ENCODE peak calls at places on chromosome 2, in six cellular contexts. Y is coronary artery; M is H4; Q is astrocyte of the spinal cord; S is endothelial cell of umbilical vein; V is activated CD4-positive, alpha-beta T cell treated with anti-CD3 and anti-CD28 coated beads, Interleukin-2, amount 50 U/mL, for 1 hour. O is an unnamed sample.

GRCh38 chr2:56008661-56009411 is 85.3 kb upstream of the EFEMP1 start:
- DNase-seq in M (peak; percentile 48), Q (peak; percentile 86), S (peak; percentile 99), Y (no peak), V (no peak), O (no peak)

GRCh38 chr2:10761591-10761990 is 40.2 kb downstream of the ATP6V1C2 start:
- DNase-seq in S (no peak), Q (no peak), Y (no peak), M (no peak), V (no peak), O (no peak)

GRCh38 chr2:241762321-241762932 is 14.2 kb upstream of the GAL3ST2 start:
- DNase-seq in V (no peak), S (no peak), Y (no peak), M (no peak), Q (no peak), O (no peak)

GRCh38 chr2:30225131-30225762 is 6.1 kb upstream of the LBH start:
- DNase-seq in V (peak; percentile 33), S (peak; percentile 64), Q (peak; percentile 65), Y (peak; percentile 72), M (peak; percentile 73), O (no peak)

GRCh38 chr2:60884795-60885194 is 3.4 kb downstream of the REL start:
- DNase-seq in Y (no peak), V (no peak), S (peak; percentile 77), M (no peak), Q (no peak), O (no peak)

GRCh38 chr2:224038049-224038829 is 847 bp downstream of the SERPINE2 start:
- DNase-seq in Q (peak; percentile 43), S (peak; percentile 16), Y (no peak), V (peak; percentile 23), M (no peak), O (no peak)

GRCh38 chr2:195543902-195544894 is 112.8 kb upstream of the SLC39A10 start:
- DNase-seq in V (no peak), S (peak; percentile 69), M (peak; percentile 26), Q (peak; percentile 75), Y (no peak), O (no peak)

GRCh38 chr2:7950035-7950612 is 731.7 kb upstream of the ID2 start:
- DNase-seq in V (no peak), S (no peak), M (no peak), Y (no peak), Q (no peak), O (no peak)

GRCh38 chr2:218745559-218746469 is 35.2 kb downstream of the TTLL4 start:
- DNase-seq in S (no peak), Q (peak; percentile 75), Y (no peak), M (peak; percentile 38), V (no peak), O (peak; percentile 12)

GRCh38 chr2:187404431-187405110 is 43.5 kb downstream of the CALCRL start:
- DNase-seq in Q (peak; percentile 39), Y (no peak), M (no peak), S (peak; percentile 84), V (no peak), O (no peak)

GRCh38 chr2:109525836-109526235 is 87.9 kb downstream of the SEPTIN10 start:
- DNase-seq in V (no peak), M (no peak), Q (no peak), Y (peak; percentile 7), S (no peak), O (no peak)

GRCh38 chr2:237178396-237178795 is 92.7 kb downstream of the COPS8 start:
- DNase-seq in Y (no peak), M (peak; percentile 93), S (no peak), V (no peak), Q (peak; percentile 90), O (no peak)

GRCh38 chr2:241501551-241501950 is 6.8 kb downstream of the STK25 start:
- DNase-seq in V (no peak), M (no peak), S (no peak), Q (no peak), Y (no peak), O (no peak)

GRCh38 chr2:70456594-70457495 is 96.8 kb downstream of the TGFA start:
- DNase-seq in V (no peak), Q (no peak), M (no peak), S (no peak), Y (no peak), O (no peak)

GRCh38 chr2:221792971-221793670 is 221.0 kb upstream of the EPHA4 start:
- DNase-seq in V (no peak), Q (no peak), S (no peak), M (no peak), Y (no peak), O (no peak)

GRCh38 chr2:206343144-206343543 is 68.7 kb downstream of the ZDBF2 start:
- DNase-seq in M (no peak), Q (no peak), V (no peak), S (peak; percentile 21), Y (no peak), O (no peak)

GRCh38 chr2:163878718-163879117 is 142.9 kb upstream of the FIGN start:
- DNase-seq in Y (no peak), V (no peak), S (peak; percentile 28), M (peak; percentile 12), Q (peak; percentile 15), O (peak; percentile 12)

GRCh38 chr2:219045937-219046550 is 4.7 kb upstream of the CFAP65 start:
- DNase-seq in Q (peak; percentile 35), M (no peak), V (no peak), S (peak; percentile 39), Y (no peak), O (no peak)

GRCh38 chr2:80464275-80464674 is 159.7 kb upstream of the LRRTM1 start:
- DNase-seq in V (no peak), Y (no peak), Q (no peak), M (no peak), S (no peak), O (no peak)

O was measured in HCT116.